ENCODE peak calls at places on chromosomes 6 and 20, in ten cellular contexts. H is sciatic nerve, F is HT-29, U is H7, N is omental fat pad, A is SW480, E is kidney epithelial cell, Q is cardiac fibroblast, B is fibroblast of gingiva, T is posterior cingulate gyrus. P is an unnamed sample.

GRCh38 chr6:43708857-43709653 is 21.5 kb upstream of the MRPS18A start:
- DNase-seq in H (peak; percentile 62), F (no peak), U (no peak), N (no peak), A (no peak), E (peak; percentile 21), Q (peak; percentile 88), B (peak; percentile 72), T (no peak), P (no peak)

GRCh38 chr6:17167327-17167979 is 65.6 kb downstream of the STMND1 start:
- DNase-seq in H (no peak), F (peak; percentile 77), U (peak; percentile 79), N (no peak), A (peak; percentile 48), E (no peak), Q (peak; percentile 38), B (peak; percentile 40), T (peak; percentile 39), P (no peak)

GRCh38 chr20:50193169-50193850 is 2.7 kb downstream of the CEBPB start:
- DNase-seq in H (no peak), F (peak; percentile 45), U (peak; percentile 51), N (no peak), A (no peak), E (no peak), Q (peak; percentile 44), B (no peak), T (no peak), P (peak; percentile 45)

GRCh38 chr6:47780510-47781356 is 1.1 kb upstream of the OPN5 start:
- DNase-seq in H (no peak), F (peak; percentile 78), U (peak; percentile 18), N (no peak), A (peak; percentile 65), E (peak; percentile 52), Q (peak; percentile 82), B (peak; percentile 50), T (peak; percentile 28), P (no peak)

GRCh38 chr20:62546606-62547005 is 70.8 kb upstream of the GATA5 start:
- DNase-seq in H (no peak), F (no peak), U (no peak), N (no peak), A (no peak), E (no peak), Q (no peak), B (no peak), T (no peak), P (no peak)

GRCh38 chr6:73481969-73482368 is 20.4 kb downstream of the MTO1 start:
- DNase-seq in H (no peak), F (no peak), U (no peak), N (no peak), A (no peak), E (no peak), Q (no peak), B (no peak), T (no peak), P (no peak)

GRCh38 chr6:128508588-128509296 is 11.7 kb downstream of the PTPRK start:
- DNase-seq in H (no peak), F (peak; percentile 68), U (no peak), N (no peak), A (peak; percentile 68), E (peak; percentile 86), Q (peak; percentile 98), B (peak; percentile 87), T (peak; percentile 56), P (no peak)

GRCh38 chr6:7566617-7567173 is 23.3 kb upstream of the SNRNP48 start:
- DNase-seq in H (no peak), F (peak; percentile 22), U (no peak), N (no peak), A (no peak), E (no peak), Q (no peak), B (no peak), T (no peak), P (no peak)

GRCh38 chr6:39029156-39030011 is 19.2 kb upstream of the GLP1R start:
- DNase-seq in H (no peak), F (peak; percentile 51), U (peak; percentile 83), N (no peak), A (no peak), E (no peak), Q (peak; percentile 6), B (no peak), T (peak; percentile 17), P (no peak)

GRCh38 chr6:28449056-28449455 is 5.8 kb upstream of the ZSCAN23 start:
- DNase-seq in H (no peak), F (no peak), U (no peak), N (no peak), A (no peak), E (no peak), Q (no peak), B (no peak), T (no peak), P (no peak)

GRCh38 chr6:22363166-22363965 is 66.5 kb upstream of the PRL start:
- DNase-seq in H (no peak), F (no peak), U (no peak), N (no peak), A (no peak), E (no peak), Q (no peak), B (no peak), T (no peak), P (no peak)

GRCh38 chr20:40860487-40860902 is 168.1 kb upstream of the TOP1 start:
- DNase-seq in H (no peak), F (peak; percentile 44), U (no peak), N (no peak), A (peak; percentile 69), E (no peak), Q (peak; percentile 53), B (peak; percentile 92), T (no peak), P (no peak)

GRCh38 chr6:42264852-42265390 is 47.3 kb upstream of the MRPS10 start:
- DNase-seq in H (no peak), F (no peak), U (no peak), N (no peak), A (no peak), E (no peak), Q (no peak), B (no peak), T (no peak), P (no peak)

GRCh38 chr6:137911675-137912158 is 44.7 kb downstream of the TNFAIP3 start:
- DNase-seq in H (no peak), F (no peak), U (no peak), N (no peak), A (no peak), E (no peak), Q (no peak), B (no peak), T (no peak), P (no peak)

GRCh38 chr20:4569092-4569491 is 152.6 kb upstream of the PRND start:
- DNase-seq in H (no peak), F (no peak), U (no peak), N (no peak), A (no peak), E (no peak), Q (no peak), B (no peak), T (no peak), P (no peak)

GRCh38 chr6:148850936-148851335 is 104.1 kb downstream of the UST start:
- DNase-seq in H (no peak), F (no peak), U (no peak), N (no peak), A (no peak), E (no peak), Q (no peak), B (no peak), T (no peak), P (no peak)

P was measured in tibial nerve.